ENCODE peak calls at places on chromosome 7, in nine cellular contexts. I is iris pigment epithelial cell; R is M059J; Q is stimulated activated CD8-positive, alpha-beta memory T cell treated with anti-CD3 and anti-CD28 coated beads, Interleukin-12 subunit alpha, Interleukin-12 subunit beta, amount 100 ng/mL, for 1 hour; C is GM06990; W is T-cell; L is NCI-H526 treated with DMSO at 0.1 percent for 48 hours; T is stimulated activated CD4-positive, alpha-beta T cell treated with anti-CD3 and anti-CD28 coated beads, Interleukin-2, amount 100 ng/mL, for 48 hours; D is activated T-cell treated with anti-CD3 and anti-CD28 coated beads for 4 hours. P is an unnamed sample.
A peak's percentile ranks its signal among the peaks of the same experiment; 100 is the strongest.

GRCh38 chr7:85004402-85004801 is 182.5 kb downstream of the SEMA3D start:
- DNase-seq in R (peak; percentile 80), I (peak; percentile 31), T (no peak), L (no peak), C (no peak), D (no peak), Q (no peak), W (no peak), P (no peak)

GRCh38 chr7:115561341-115562110 is 469.0 kb downstream of the TFEC start:
- DNase-seq in W (no peak), T (no peak), I (peak; percentile 91), L (no peak), R (peak; percentile 8), C (no peak), Q (no peak), D (no peak), P (no peak)

GRCh38 chr7:151756076-151756731 is 120.7 kb downstream of the PRKAG2 start:
- DNase-seq in I (peak; percentile 77), R (peak; percentile 87), T (peak; percentile 43), W (peak; percentile 51), Q (peak; percentile 37), L (no peak), D (peak; percentile 52), C (no peak), P (peak; percentile 18)

GRCh38 chr7:31102151-31102972 is 50.3 kb downstream of the ADCYAP1R1 start:
- DNase-seq in L (no peak), R (no peak), I (no peak), D (no peak), Q (no peak), C (no peak), W (no peak), T (no peak), P (no peak)

GRCh38 chr7:39086638-39087360 is 109.1 kb downstream of the POU6F2 start:
- DNase-seq in I (no peak), T (no peak), D (no peak), Q (no peak), W (no peak), R (no peak), C (no peak), L (no peak), P (no peak)

GRCh38 chr7:23106801-23107713 is 1.5 kb downstream of the KLHL7 start:
- DNase-seq in R (peak; percentile 28), D (no peak), C (no peak), T (no peak), I (peak; percentile 20), W (no peak), L (no peak), Q (no peak), P (no peak)

GRCh38 chr7:22920664-22921063 is 93.3 kb downstream of the HYCC1 start:
- DNase-seq in C (peak; percentile 3), T (no peak), L (no peak), R (no peak), D (no peak), Q (no peak), W (no peak), I (peak; percentile 34), P (no peak)

GRCh38 chr7:111364413-111364812 is 197.9 kb downstream of the IMMP2L start:
- DNase-seq in Q (no peak), T (no peak), C (no peak), I (peak; percentile 81), D (no peak), L (no peak), R (peak; percentile 81), W (no peak), P (no peak)

GRCh38 chr7:32474008-32474407 is 16.2 kb downstream of the LSM5 start:
- DNase-seq in L (no peak), D (no peak), W (no peak), C (no peak), R (no peak), Q (no peak), I (no peak), T (no peak), P (no peak)

GRCh38 chr7:41873781-41874180 is 170.9 kb upstream of the INHBA start:
- DNase-seq in C (no peak), T (no peak), L (no peak), R (no peak), D (no peak), I (no peak), Q (no peak), W (no peak), P (no peak)